ENCODE peak calls at places on chromosome 12, in five cellular contexts. One of them, this sample, is unnamed.
A peak's percentile ranks its signal among the peaks of the same experiment; 100 is the strongest.

GRCh38 chr12:116138380-116138779 is 139.1 kb downstream of the MED13L start:
- DNase-seq in A549: no peak
- DNase-seq in SK-N-SH: no peak
- DNase-seq in IMR-90: no peak
- DNase-seq in K562: no peak
- DNase-seq in this sample: no peak

GRCh38 chr12:54933381-54933780 is 51.2 kb downstream of the TESPA1 start:
- DNase-seq in A549: no peak
- DNase-seq in SK-N-SH: no peak
- DNase-seq in IMR-90: peak; percentile 20
- DNase-seq in K562: no peak
- DNase-seq in this sample: peak; percentile 2

GRCh38 chr12:93229494-93230310 is 148.0 kb upstream of the NUDT4 start:
- DNase-seq in A549: peak; percentile 24
- DNase-seq in SK-N-SH: peak; percentile 62
- DNase-seq in IMR-90: peak; percentile 96
- DNase-seq in K562: peak; percentile 54
- DNase-seq in this sample: no peak

GRCh38 chr12:99386907-99387306 is 260.6 kb upstream of the GARIN6 start:
- DNase-seq in A549: peak; percentile 13
- DNase-seq in SK-N-SH: peak; percentile 3
- DNase-seq in IMR-90: peak; percentile 8
- DNase-seq in K562: no peak
- DNase-seq in this sample: no peak

GRCh38 chr12:3520168-3520567 is 29.2 kb downstream of the PRMT8 start:
- DNase-seq in A549: no peak
- DNase-seq in SK-N-SH: peak; percentile 44
- DNase-seq in IMR-90: no peak
- DNase-seq in K562: no peak
- DNase-seq in this sample: no peak

GRCh38 chr12:108850854-108851573 is 6.4 kb downstream of the SSH1 start:
- DNase-seq in A549: peak; percentile 92
- DNase-seq in SK-N-SH: peak; percentile 85
- DNase-seq in IMR-90: peak; percentile 91
- DNase-seq in K562: peak; percentile 76
- DNase-seq in this sample: peak; percentile 79

GRCh38 chr12:4664111-4664510 is 15.2 kb downstream of the NDUFA9 start:
- DNase-seq in A549: no peak
- DNase-seq in SK-N-SH: no peak
- DNase-seq in IMR-90: peak; percentile 92
- DNase-seq in K562: no peak
- DNase-seq in this sample: no peak

GRCh38 chr12:115257791-115258190 is 573.8 kb upstream of the TBX3 start:
- DNase-seq in A549: no peak
- DNase-seq in SK-N-SH: no peak
- DNase-seq in IMR-90: peak; percentile 43
- DNase-seq in K562: no peak
- DNase-seq in this sample: no peak

GRCh38 chr12:121970901-121971300 is 50.8 kb upstream of the BCL7A start:
- DNase-seq in A549: no peak
- DNase-seq in SK-N-SH: no peak
- DNase-seq in IMR-90: no peak
- DNase-seq in K562: no peak
- DNase-seq in this sample: no peak

GRCh38 chr12:64318605-64319004 is 72.0 kb downstream of the C12orf56 start:
- DNase-seq in A549: no peak
- DNase-seq in SK-N-SH: no peak
- DNase-seq in IMR-90: peak; percentile 4
- DNase-seq in K562: no peak
- DNase-seq in this sample: no peak

GRCh38 chr12:53805801-53806200 is 54.0 kb upstream of the CISTR start:
- DNase-seq in A549: no peak
- DNase-seq in SK-N-SH: no peak
- DNase-seq in IMR-90: peak; percentile 55
- DNase-seq in K562: no peak
- DNase-seq in this sample: no peak

GRCh38 chr12:121996050-121996944 is 25.4 kb upstream of the BCL7A start:
- DNase-seq in A549: no peak
- DNase-seq in SK-N-SH: no peak
- DNase-seq in IMR-90: peak; percentile 39
- DNase-seq in K562: no peak
- DNase-seq in this sample: no peak

GRCh38 chr12:26195641-26196423 is 459 bp downstream of the SSPN start:
- DNase-seq in A549: peak; percentile 7
- DNase-seq in SK-N-SH: peak; percentile 78
- DNase-seq in IMR-90: peak; percentile 31
- DNase-seq in K562: no peak
- DNase-seq in this sample: no peak

GRCh38 chr12:124923906-124924734 is 9.7 kb upstream of the UBC start:
- DNase-seq in A549: no peak
- DNase-seq in SK-N-SH: no peak
- DNase-seq in IMR-90: peak; percentile 82
- DNase-seq in K562: no peak
- DNase-seq in this sample: no peak

GRCh38 chr12:77521458-77522115 is 309.1 kb upstream of the NAV3 start:
- DNase-seq in A549: no peak
- DNase-seq in SK-N-SH: no peak
- DNase-seq in IMR-90: no peak
- DNase-seq in K562: no peak
- DNase-seq in this sample: no peak

GRCh38 chr12:14771651-14772137 is 31.6 kb downstream of the WBP11 start:
- DNase-seq in A549: no peak
- DNase-seq in SK-N-SH: peak; percentile 25
- DNase-seq in IMR-90: no peak
- DNase-seq in K562: no peak
- DNase-seq in this sample: peak; percentile 41

GRCh38 chr12:117235261-117235660 is 45.0 kb upstream of the FBXO21 start:
- DNase-seq in A549: no peak
- DNase-seq in SK-N-SH: no peak
- DNase-seq in IMR-90: no peak
- DNase-seq in K562: no peak
- DNase-seq in this sample: no peak

GRCh38 chr12:46209165-46209564 is 59.7 kb downstream of the SLC38A1 start:
- DNase-seq in A549: no peak
- DNase-seq in SK-N-SH: no peak
- DNase-seq in IMR-90: peak; percentile 51
- DNase-seq in K562: no peak
- DNase-seq in this sample: no peak

GRCh38 chr12:46206471-46206870 is 62.4 kb downstream of the SLC38A1 start:
- DNase-seq in A549: no peak
- DNase-seq in SK-N-SH: no peak
- DNase-seq in IMR-90: no peak
- DNase-seq in K562: no peak
- DNase-seq in this sample: no peak

GRCh38 chr12:46208370-46208769 is 60.5 kb downstream of the SLC38A1 start:
- DNase-seq in A549: no peak
- DNase-seq in SK-N-SH: no peak
- DNase-seq in IMR-90: no peak
- DNase-seq in K562: no peak
- DNase-seq in this sample: no peak

GRCh38 chr12:46205293-46205692 is 63.5 kb downstream of the SLC38A1 start:
- DNase-seq in A549: no peak
- DNase-seq in SK-N-SH: no peak
- DNase-seq in IMR-90: no peak
- DNase-seq in K562: no peak
- DNase-seq in this sample: no peak

DNA sequence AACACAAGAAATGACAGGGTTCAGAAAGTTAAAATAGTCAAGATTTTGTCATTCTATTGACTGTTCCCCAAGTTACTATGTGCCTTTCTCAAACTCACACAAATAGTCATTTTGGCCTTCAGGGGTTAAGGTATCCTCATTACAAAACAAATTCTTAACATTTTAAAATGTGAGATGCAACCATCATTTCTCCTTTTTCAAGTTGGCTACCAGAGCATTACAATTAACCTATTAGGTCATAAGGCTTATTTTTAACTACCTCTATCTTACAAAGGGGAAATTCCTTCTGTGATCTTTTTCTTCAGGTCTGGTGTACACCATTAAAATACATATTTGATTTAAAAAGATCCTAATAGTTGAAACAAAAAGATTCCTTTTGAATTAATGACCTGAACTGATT is 61.2 kb downstream of the SLC38A1 start:
- DNase-seq in A549: no peak
- DNase-seq in SK-N-SH: no peak
- DNase-seq in IMR-90: no peak
- DNase-seq in K562: no peak
- DNase-seq in this sample: no peak
- TF ChIP-seq RCOR1 in A549: no peak
- TF ChIP-seq RCOR1 in SK-N-SH: no peak
- TF ChIP-seq RCOR1 in IMR-90: no peak
- TF ChIP-seq RCOR1 in K562: no peak
- TF ChIP-seq RCOR1 in this sample: no peak

GRCh38 chr12:110245278-110245868 is 35.7 kb upstream of the ATP2A2 start:
- DNase-seq in A549: no peak
- DNase-seq in SK-N-SH: peak; percentile 18
- DNase-seq in IMR-90: no peak
- DNase-seq in K562: no peak
- DNase-seq in this sample: no peak
- TF ChIP-seq RCOR1 in A549: no peak
- TF ChIP-seq RCOR1 in SK-N-SH: no peak
- TF ChIP-seq RCOR1 in IMR-90: no peak
- TF ChIP-seq RCOR1 in K562: no peak
- TF ChIP-seq RCOR1 in this sample: no peak

DNA sequence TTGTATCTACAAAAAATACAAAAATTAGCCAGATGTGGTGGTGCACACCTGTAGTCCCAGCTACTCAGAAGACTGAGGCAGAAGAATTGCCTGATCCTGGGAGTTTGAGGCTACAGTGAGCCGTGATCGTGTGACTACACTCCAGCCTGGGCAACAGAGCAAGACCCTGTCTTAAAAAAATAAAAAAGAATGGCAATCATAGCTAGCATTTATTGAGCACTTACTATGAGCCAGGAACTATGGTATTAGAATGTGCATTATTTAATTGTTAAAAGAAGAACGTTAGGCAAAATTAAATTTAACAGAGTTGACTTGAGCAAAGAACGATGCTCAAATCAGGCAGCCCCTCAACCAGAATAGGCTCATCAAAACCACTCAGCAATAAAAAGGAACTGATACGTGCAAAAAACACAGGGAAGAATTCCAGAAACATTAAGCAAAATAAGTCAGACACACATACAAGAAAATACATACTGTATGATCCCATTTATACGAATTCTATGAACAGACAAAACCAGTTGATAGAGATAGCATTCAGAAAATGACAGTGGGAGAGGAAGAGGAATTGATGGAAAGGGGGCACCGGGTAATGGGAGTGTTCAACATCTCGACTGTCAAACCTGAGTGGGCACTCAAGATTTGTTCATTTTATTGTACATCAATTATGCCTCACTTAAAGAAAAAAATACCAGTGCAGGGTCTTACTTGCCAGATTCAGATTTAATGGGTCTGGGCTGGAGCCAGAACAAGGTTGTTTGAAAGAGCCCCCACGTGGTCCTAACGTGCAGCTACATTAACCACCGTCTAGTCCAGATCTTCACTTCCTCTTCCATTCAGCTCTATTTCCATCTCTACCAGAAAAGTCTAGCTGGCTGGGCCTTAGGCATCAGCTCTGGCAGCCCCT is 8.0 kb downstream of the SCNN1A start:
- DNase-seq in A549: no peak
- DNase-seq in SK-N-SH: peak; percentile 55
- DNase-seq in IMR-90: peak; percentile 28
- DNase-seq in K562: peak; percentile 56
- DNase-seq in this sample: peak; percentile 39
- TF ChIP-seq RCOR1 in A549: no peak
- TF ChIP-seq RCOR1 in SK-N-SH: no peak
- TF ChIP-seq RCOR1 in IMR-90: no peak
- TF ChIP-seq RCOR1 in K562: no peak
- TF ChIP-seq RCOR1 in this sample: no peak

GRCh38 chr12:69988601-69989194 is 163.7 kb downstream of the MYRFL start:
- DNase-seq in A549: no peak
- DNase-seq in SK-N-SH: no peak
- DNase-seq in IMR-90: peak; percentile 65
- DNase-seq in K562: no peak
- DNase-seq in this sample: no peak

GRCh38 chr12:69987453-69988102 is 162.6 kb downstream of the MYRFL start:
- DNase-seq in A549: peak; percentile 25
- DNase-seq in SK-N-SH: no peak
- DNase-seq in IMR-90: peak; percentile 94
- DNase-seq in K562: no peak
- DNase-seq in this sample: no peak

GRCh38 chr12:69984216-69984615 is 159.2 kb downstream of the MYRFL start:
- DNase-seq in A549: no peak
- DNase-seq in SK-N-SH: no peak
- DNase-seq in IMR-90: no peak
- DNase-seq in K562: no peak
- DNase-seq in this sample: no peak

GRCh38 chr12:69986109-69986508 is 161.1 kb downstream of the MYRFL start:
- DNase-seq in A549: no peak
- DNase-seq in SK-N-SH: no peak
- DNase-seq in IMR-90: no peak
- DNase-seq in K562: no peak
- DNase-seq in this sample: no peak

GRCh38 chr12:69985656-69986055 is 160.6 kb downstream of the MYRFL start:
- DNase-seq in A549: peak; percentile 31
- DNase-seq in SK-N-SH: peak; percentile 37
- DNase-seq in IMR-90: no peak
- DNase-seq in K562: peak; percentile 32
- DNase-seq in this sample: no peak
- TF ChIP-seq RCOR1 in A549: no peak
- TF ChIP-seq RCOR1 in SK-N-SH: no peak
- TF ChIP-seq RCOR1 in IMR-90: no peak
- TF ChIP-seq RCOR1 in K562: no peak
- TF ChIP-seq RCOR1 in this sample: no peak

DNA sequence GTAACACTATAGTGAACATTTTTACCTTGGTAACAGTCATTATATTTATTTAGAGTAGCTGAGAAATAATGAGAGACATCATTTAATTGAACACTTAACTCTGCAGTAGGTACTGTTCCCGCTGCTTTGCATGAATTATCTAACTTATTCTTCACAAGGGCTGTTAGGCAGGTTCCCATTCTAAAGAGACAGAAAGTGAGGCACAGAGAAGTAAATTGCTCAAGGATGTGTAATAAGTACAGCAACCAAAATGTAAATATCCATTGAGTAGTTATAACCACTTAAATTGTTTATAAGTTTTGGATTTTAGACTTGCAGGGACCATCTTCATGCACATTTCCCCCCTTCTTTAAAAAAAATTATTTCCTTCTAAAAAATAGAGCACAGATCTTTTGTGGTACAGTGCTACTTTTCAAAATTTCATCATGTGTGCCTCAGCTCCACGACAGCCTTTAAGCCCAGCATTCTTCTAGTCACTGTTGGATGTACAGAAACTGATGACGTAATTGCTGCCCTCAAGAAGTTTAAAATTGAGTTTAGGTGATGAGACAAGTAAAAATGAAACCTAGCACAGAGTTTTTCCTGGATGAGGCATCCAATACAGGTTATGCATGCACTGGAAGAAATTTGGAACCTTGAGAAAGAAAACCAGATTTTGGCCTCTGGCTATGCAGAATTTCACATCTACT is 6.0 kb upstream of the MANSC4 start:
- DNase-seq in A549: no peak
- DNase-seq in SK-N-SH: no peak
- DNase-seq in IMR-90: peak; percentile 93
- DNase-seq in K562: no peak
- DNase-seq in this sample: no peak
- TF ChIP-seq RCOR1 in A549: no peak
- TF ChIP-seq RCOR1 in SK-N-SH: no peak
- TF ChIP-seq RCOR1 in IMR-90: no peak
- TF ChIP-seq RCOR1 in K562: no peak
- TF ChIP-seq RCOR1 in this sample: no peak

GRCh38 chr12:65881348-65881961 is 57.2 kb downstream of the HMGA2 start:
- DNase-seq in A549: no peak
- DNase-seq in SK-N-SH: no peak
- DNase-seq in IMR-90: peak; percentile 75
- DNase-seq in K562: no peak
- DNase-seq in this sample: no peak
- TF ChIP-seq RCOR1 in A549: no peak
- TF ChIP-seq RCOR1 in SK-N-SH: no peak
- TF ChIP-seq RCOR1 in IMR-90: no peak
- TF ChIP-seq RCOR1 in K562: no peak
- TF ChIP-seq RCOR1 in this sample: no peak